ENCODE peak calls at places on chromosome 1, in six cellular contexts. X, G, S, C, O and Q are unnamed samples.

GRCh38 chr1:41618066-41618825 is 133.8 kb upstream of the EDN2 start:
- DNase-seq in O (no peak), S (peak; percentile 78), X (no peak), C (peak; percentile 81), G (no peak), Q (peak; percentile 95)

GRCh38 chr1:218397752-218398339 is 52.7 kb downstream of the TGFB2 start:
- DNase-seq in X (no peak), O (peak; percentile 37), S (peak; percentile 57), G (no peak), C (no peak), Q (no peak)

GRCh38 chr1:150696151-150696550 is 803 bp downstream of the GOLPH3L start:
- DNase-seq in O (no peak), X (no peak), G (peak; percentile 8), C (no peak), S (no peak), Q (no peak)

GRCh38 chr1:226108935-226109828 is 46.7 kb downstream of the H3-3A start:
- DNase-seq in C (no peak), S (peak; percentile 83), G (no peak), X (no peak), O (no peak), Q (peak; percentile 43)

GRCh38 chr1:201111156-201111555 is 1.1 kb downstream of the CACNA1S start:
- DNase-seq in X (no peak), C (no peak), O (no peak), G (no peak), S (no peak), Q (no peak)

GRCh38 chr1:229300099-229300757 is 29.3 kb downstream of the RAB4A start:
- DNase-seq in O (peak; percentile 30), X (no peak), G (no peak), S (no peak), C (no peak), Q (no peak)

GRCh38 chr1:49197081-49197480 is 420.4 kb upstream of the BEND5 start:
- DNase-seq in C (no peak), O (no peak), G (no peak), X (no peak), S (no peak), Q (no peak)

GRCh38 chr1:182484531-182485257 is 34.7 kb downstream of the RGSL1 start:
- DNase-seq in O (no peak), X (no peak), G (peak; percentile 90), S (no peak), C (no peak), Q (no peak)

GRCh38 chr1:42477775-42478174 is 14.7 kb downstream of the CCDC30 start:
- DNase-seq in C (no peak), S (no peak), G (no peak), X (no peak), O (no peak), Q (no peak)

GRCh38 chr1:25520446-25521061 is 22.9 kb upstream of the LDLRAP1 start:
- DNase-seq in C (peak; percentile 34), G (peak; percentile 80), S (peak; percentile 77), O (peak; percentile 42), X (peak; percentile 60), Q (peak; percentile 82)

GRCh38 chr1:93629101-93630059 is 52.3 kb downstream of the BCAR3 start:
- DNase-seq in C (no peak), S (peak; percentile 88), X (no peak), G (peak; percentile 83), O (peak; percentile 71), Q (peak; percentile 58)

GRCh38 chr1:157994704-157995540 is 1.5 kb downstream of the KIRREL1 start:
- DNase-seq in G (no peak), X (no peak), S (peak; percentile 45), O (no peak), C (no peak), Q (peak; percentile 51)

GRCh38 chr1:109277434-109278204 is 5.3 kb downstream of the PSRC1 start:
- DNase-seq in O (peak; percentile 79), G (peak; percentile 83), S (peak; percentile 78), X (peak; percentile 78), C (peak; percentile 71), Q (peak; percentile 88)